ENCODE peak calls at places on chromosome 2, in four cellular contexts. Y is tibial artery; F is heart left ventricle; N is effector memory CD4-positive, alpha-beta T cell. R is an unnamed sample.

GRCh38 chr2:202361133-202361532 is 15.0 kb upstream of the BMPR2 start:
- DNase-seq in N (no peak), F (no peak), Y (no peak), R (no peak)

GRCh38 chr2:164178835-164179470 is 442.3 kb downstream of the GRB14 start:
- DNase-seq in F (no peak), N (no peak), Y (no peak), R (no peak)

GRCh38 chr2:22626621-22627020 is 758.4 kb upstream of the KLHL29 start:
- DNase-seq in N (no peak), Y (no peak), F (no peak), R (no peak)

GRCh38 chr2:151395509-151396374 is 14.0 kb upstream of the RIF1 start:
- DNase-seq in F (no peak), N (no peak), Y (no peak), R (no peak)

GRCh38 chr2:122206101-122206500 is 450.6 kb downstream of the TSN start:
- DNase-seq in N (no peak), F (no peak), Y (no peak), R (no peak)

GRCh38 chr2:176096986-176097819 is 2.4 kb upstream of the HOXD12 start:
- DNase-seq in N (peak; percentile 46), F (peak; percentile 77), Y (no peak), R (peak; percentile 56)

GRCh38 chr2:200003444-200003843 is 48.1 kb downstream of the MAIP1 start:
- DNase-seq in F (no peak), N (no peak), Y (no peak), R (no peak)

GRCh38 chr2:219434718-219435525 is at the start of gene SPEG:
- DNase-seq in N (no peak), Y (no peak), F (peak; percentile 70), R (no peak)

GRCh38 chr2:149145314-149146295 is 107.1 kb downstream of the LYPD6B start:
- DNase-seq in Y (no peak), F (no peak), N (no peak), R (no peak)

GRCh38 chr2:96153991-96154431 is 8.8 kb upstream of the DUSP2 start:
- DNase-seq in Y (peak; percentile 59), F (peak; percentile 51), N (no peak), R (no peak)

GRCh38 chr2:69036926-69037325 is 23.9 kb downstream of the ANTXR1 start:
- DNase-seq in N (no peak), F (no peak), Y (no peak), R (no peak)

GRCh38 chr2:37671816-37672103 is 318 bp upstream of the CDC42EP3 start:
- DNase-seq in N (no peak), F (no peak), Y (peak; percentile 70), R (no peak)

GRCh38 chr2:44628297-44628696 is 266.6 kb downstream of the CAMKMT start:
- DNase-seq in F (no peak), Y (no peak), N (no peak), R (no peak)

DNA sequence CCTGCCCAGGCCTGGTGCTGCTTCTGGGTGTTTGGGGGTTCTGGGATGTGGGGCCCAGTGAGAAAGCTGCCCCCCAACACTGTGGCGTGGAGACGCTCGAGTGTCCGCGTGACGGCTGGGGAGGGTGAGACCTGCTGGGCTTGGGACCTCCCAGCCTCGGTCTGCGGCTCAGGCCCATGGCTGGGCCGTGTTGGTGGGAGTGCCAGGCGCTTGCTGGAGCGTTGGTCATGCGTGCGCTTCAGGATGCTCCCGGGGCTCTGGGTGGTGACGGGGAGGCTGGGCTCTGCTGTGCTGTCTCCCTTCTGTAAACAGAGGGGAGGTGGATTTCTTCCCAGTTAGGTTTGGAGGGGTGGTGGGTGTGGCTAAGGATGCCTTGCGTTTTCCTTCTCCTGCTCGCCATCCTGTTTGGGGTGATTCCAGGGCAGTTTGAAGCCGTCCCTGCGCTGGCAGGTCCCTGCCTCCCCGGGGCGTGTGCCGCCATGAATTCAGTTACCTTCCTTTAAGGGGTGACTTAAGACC is 604 bp downstream of the GAL3ST2 start:
- DNase-seq in Y (no peak), F (no peak), N (no peak), R (no peak)
- H3K27me3 ChIP-seq in Y (no peaks in the 10 kb centered on the region), F (peaks cover 51% of the 10 kb centered on the region), N (no peaks in the 10 kb centered on the region), R (no peaks in the 10 kb centered on the region)

DNA sequence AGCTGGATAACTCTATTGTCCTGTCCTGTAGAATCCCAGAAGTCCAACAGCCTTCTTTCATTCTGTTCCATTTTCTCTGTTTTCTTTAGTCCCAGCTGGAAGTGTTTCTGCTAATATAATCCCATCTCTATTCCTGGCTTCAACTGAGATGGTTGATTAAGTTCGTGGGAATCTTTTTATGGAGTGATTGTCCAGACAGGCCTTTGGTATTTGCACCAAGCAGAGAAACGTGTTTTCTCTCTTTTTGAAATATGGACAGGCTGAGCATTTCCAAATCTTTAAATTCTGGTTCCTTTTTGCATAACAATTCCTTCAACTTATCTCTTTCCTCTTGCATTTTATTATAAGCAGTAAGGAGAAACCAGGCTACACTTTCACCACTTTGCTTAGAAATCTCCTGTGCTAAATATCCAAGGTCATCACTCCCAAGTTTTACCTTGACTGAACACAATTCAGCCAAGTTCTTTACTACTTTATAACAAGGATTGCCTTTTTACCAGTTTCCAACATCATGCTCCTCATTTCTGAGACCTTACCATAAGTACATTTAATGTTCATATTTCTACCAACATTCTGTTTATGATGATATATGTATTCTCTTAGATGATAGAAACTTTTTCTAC is 108.8 kb downstream of the ZFP36L2 start:
- DNase-seq in Y (no peak), F (no peak), N (no peak), R (no peak)
- H3K4me3 ChIP-seq in Y (no peak overlapping the region), F (no peak overlapping the region), N (no peak overlapping the region), R (no peak overlapping the region)

GRCh38 chr2:2733818-2734217 is 402.7 kb upstream of the MYT1L start:
- DNase-seq in N (no peak), Y (no peak), F (no peak), R (no peak)

GRCh38 chr2:2734308-2734707 is 403.2 kb upstream of the MYT1L start:
- DNase-seq in N (no peak), F (no peak), Y (no peak), R (no peak)

GRCh38 chr2:2731885-2732284 is 400.8 kb upstream of the MYT1L start:
- DNase-seq in F (no peak), N (no peak), Y (no peak), R (no peak)

GRCh38 chr2:2731101-2731850 is 400.2 kb upstream of the MYT1L start:
- DNase-seq in Y (no peak), N (no peak), F (no peak), R (no peak)

GRCh38 chr2:2732331-2733119 is 401.4 kb upstream of the MYT1L start:
- DNase-seq in N (no peak), F (no peak), Y (no peak), R (no peak)
- H3K27me3 ChIP-seq in N (no peaks in the 10 kb centered on the region), F (peaks cover 6% of the 10 kb centered on the region), Y (no peaks in the 10 kb centered on the region), R (no peaks in the 10 kb centered on the region)

DNA sequence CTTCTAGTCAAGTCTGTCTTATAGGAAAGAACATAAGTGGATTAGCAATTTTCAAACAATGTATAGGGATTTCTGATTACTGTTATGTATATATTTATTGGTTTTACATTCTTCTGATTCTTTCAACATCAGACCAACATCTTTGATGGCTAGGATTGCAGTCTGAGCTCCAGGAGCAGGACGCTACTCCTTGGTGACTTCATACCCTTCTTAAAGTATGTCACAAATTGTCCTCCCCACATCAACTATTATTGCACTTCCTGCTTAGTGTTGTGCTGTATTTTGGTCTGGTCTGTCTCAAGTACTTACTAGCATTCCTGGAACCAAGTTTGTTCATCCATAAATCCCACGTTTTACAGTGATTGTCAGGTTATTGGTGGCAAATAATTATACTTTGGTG is 49.0 kb downstream of the MAP2 start:
- DNase-seq in N (no peak), Y (no peak), F (no peak), R (no peak)
- H3K4me3 ChIP-seq in N (no peak overlapping the region), Y (no peak overlapping the region), F (no peak overlapping the region), R (no peak overlapping the region)

GRCh38 chr2:215736653-215737290 is 276.6 kb downstream of the MREG start:
- DNase-seq in F (no peak), Y (no peak), N (no peak), R (no peak)
- H3K27me3 ChIP-seq in F (no peaks in the 10 kb centered on the region), Y (no peaks in the 10 kb centered on the region), N (no peaks in the 10 kb centered on the region), R (no peaks in the 10 kb centered on the region)

GRCh38 chr2:70124983-70125480 is 37.8 kb downstream of the PCBP1 start:
- DNase-seq in F (peak; percentile 79), N (peak; percentile 52), Y (peak; percentile 88), R (no peak)

GRCh38 chr2:70123829-70124117 is 36.5 kb downstream of the PCBP1 start:
- DNase-seq in N (no peak), F (no peak), Y (no peak), R (no peak)

GRCh38 chr2:70132244-70133126 is 45.2 kb downstream of the PCBP1 start:
- DNase-seq in N (no peak), F (peak; percentile 71), Y (peak; percentile 85), R (peak; percentile 67)

GRCh38 chr2:70125498-70125898 is 38.2 kb downstream of the PCBP1 start:
- DNase-seq in N (no peak), F (peak; percentile 41), Y (no peak), R (no peak)

DNA sequence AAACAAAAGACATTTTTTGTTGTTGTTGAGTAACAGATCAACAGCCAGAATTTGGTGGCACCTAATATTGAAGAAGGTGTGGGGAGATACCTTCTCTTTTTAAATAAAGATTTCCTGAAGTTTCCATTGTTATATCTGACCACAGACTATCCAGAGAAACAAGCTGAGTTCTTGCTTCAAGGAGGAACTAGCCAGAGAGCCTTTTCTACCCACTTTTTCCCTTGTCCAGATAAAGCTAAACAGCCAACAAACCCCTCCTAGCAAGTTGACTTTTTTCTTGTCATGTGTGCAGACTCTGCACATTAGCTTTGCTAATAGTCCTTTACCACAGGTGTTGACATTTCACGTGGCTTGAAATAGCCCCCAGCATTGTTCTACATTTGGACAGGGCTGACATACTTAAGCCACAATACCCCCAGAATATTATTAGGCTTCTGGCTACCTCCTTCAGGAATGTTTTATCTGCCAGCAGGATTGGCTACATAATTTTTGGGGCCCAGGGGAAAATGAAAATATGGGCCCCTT is 40.7 kb downstream of the PCBP1 start:
- DNase-seq in Y (no peak), N (no peak), F (no peak), R (no peak)
- H3K4me3 ChIP-seq in Y (no peak overlapping the region), N (no peak overlapping the region), F (no peak overlapping the region), R (no peak overlapping the region)

DNA sequence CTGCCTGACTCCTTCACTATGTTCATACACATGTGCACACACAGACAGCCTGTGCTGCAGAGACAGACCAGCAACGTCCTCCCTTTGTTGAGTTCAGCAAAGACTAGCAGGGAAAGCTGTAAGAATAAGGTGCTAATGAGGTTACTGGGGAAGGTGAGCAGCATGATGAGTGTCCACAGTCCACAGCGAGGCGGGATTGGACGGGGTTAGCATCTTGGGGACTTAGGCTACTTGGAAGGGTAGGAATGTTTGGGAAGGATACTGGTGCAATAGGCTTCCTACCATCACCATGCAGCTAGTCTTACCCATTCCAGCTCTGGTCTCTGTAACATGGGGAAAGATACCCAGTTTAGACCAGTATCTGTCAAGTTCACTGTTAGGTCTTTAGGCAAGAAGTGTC is 41.9 kb downstream of the DPYSL5 start:
- DNase-seq in N (no peak), Y (no peak), F (no peak), R (no peak)
- H3K27me3 ChIP-seq in N (no peaks in the 10 kb centered on the region), Y (no peaks in the 10 kb centered on the region), F (no peaks in the 10 kb centered on the region), R (no peaks in the 10 kb centered on the region)

R was measured in CD4-positive, alpha-beta memory T cell.